ENCODE peak calls at places on chromosomes 2 and 18, in ten cellular contexts. One of them, this sample, is unnamed.

GRCh38 chr2:169066817-169067356 is 2.5 kb upstream of the DHRS9 start:
- DNase-seq in colonic mucosa: no peak
- DNase-seq in AG04450: no peak
- DNase-seq in stomach: no peak
- DNase-seq in thoracic aorta: no peak
- DNase-seq in left ventricle myocardium inferior: no peak
- DNase-seq in PC-9: no peak
- DNase-seq in heart left ventricle: no peak
- DNase-seq in A549: no peak
- DNase-seq in ascending aorta: no peak
- DNase-seq in this sample: no peak

GRCh38 chr2:18178736-18179349 is 300.4 kb downstream of the KCNS3 start:
- DNase-seq in colonic mucosa: peak; percentile 33
- DNase-seq in AG04450: peak; percentile 15
- DNase-seq in stomach: peak; percentile 37
- DNase-seq in thoracic aorta: no peak
- DNase-seq in left ventricle myocardium inferior: no peak
- DNase-seq in PC-9: peak; percentile 9
- DNase-seq in heart left ventricle: no peak
- DNase-seq in A549: peak; percentile 16
- DNase-seq in ascending aorta: no peak
- DNase-seq in this sample: peak; percentile 71

GRCh38 chr18:25497395-25497794 is 145.4 kb upstream of the ZNF521 start:
- DNase-seq in colonic mucosa: no peak
- DNase-seq in AG04450: no peak
- DNase-seq in stomach: no peak
- DNase-seq in thoracic aorta: no peak
- DNase-seq in left ventricle myocardium inferior: no peak
- DNase-seq in PC-9: no peak
- DNase-seq in heart left ventricle: no peak
- DNase-seq in A549: no peak
- DNase-seq in ascending aorta: no peak
- DNase-seq in this sample: no peak

GRCh38 chr2:65436825-65437221 is 4.4 kb upstream of the SPRED2 start:
- DNase-seq in colonic mucosa: no peak
- DNase-seq in AG04450: no peak
- DNase-seq in stomach: no peak
- DNase-seq in thoracic aorta: no peak
- DNase-seq in left ventricle myocardium inferior: no peak
- DNase-seq in PC-9: no peak
- DNase-seq in heart left ventricle: peak; percentile 25
- DNase-seq in A549: no peak
- DNase-seq in ascending aorta: no peak
- DNase-seq in this sample: no peak

GRCh38 chr2:237590272-237591020 is at the start of gene RAB17:
- DNase-seq in colonic mucosa: peak; percentile 91
- DNase-seq in AG04450: no peak
- DNase-seq in stomach: peak; percentile 90
- DNase-seq in thoracic aorta: no peak
- DNase-seq in left ventricle myocardium inferior: no peak
- DNase-seq in PC-9: peak; percentile 91
- DNase-seq in heart left ventricle: peak; percentile 39
- DNase-seq in A549: peak; percentile 44
- DNase-seq in ascending aorta: no peak
- DNase-seq in this sample: peak; percentile 54

GRCh38 chr18:8754995-8755955 is 49.9 kb downstream of the MTCL1 start:
- DNase-seq in colonic mucosa: no peak
- DNase-seq in AG04450: no peak
- DNase-seq in stomach: no peak
- DNase-seq in thoracic aorta: no peak
- DNase-seq in left ventricle myocardium inferior: no peak
- DNase-seq in PC-9: no peak
- DNase-seq in heart left ventricle: no peak
- DNase-seq in A549: no peak
- DNase-seq in ascending aorta: no peak
- DNase-seq in this sample: peak; percentile 28

GRCh38 chr2:44941551-44942234 is at the start of gene SIX3:
- DNase-seq in colonic mucosa: no peak
- DNase-seq in AG04450: no peak
- DNase-seq in stomach: no peak
- DNase-seq in thoracic aorta: no peak
- DNase-seq in left ventricle myocardium inferior: no peak
- DNase-seq in PC-9: peak; percentile 59
- DNase-seq in heart left ventricle: no peak
- DNase-seq in A549: no peak
- DNase-seq in ascending aorta: no peak
- DNase-seq in this sample: no peak

GRCh38 chr2:66439291-66440010 is 4.5 kb downstream of the MEIS1 start:
- DNase-seq in colonic mucosa: no peak
- DNase-seq in AG04450: no peak
- DNase-seq in stomach: no peak
- DNase-seq in thoracic aorta: no peak
- DNase-seq in left ventricle myocardium inferior: peak; percentile 27
- DNase-seq in PC-9: no peak
- DNase-seq in heart left ventricle: peak; percentile 57
- DNase-seq in A549: no peak
- DNase-seq in ascending aorta: no peak
- DNase-seq in this sample: peak; percentile 53

GRCh38 chr18:61402761-61403160 is 69.5 kb downstream of the CDH20 start:
- DNase-seq in colonic mucosa: no peak
- DNase-seq in AG04450: no peak
- DNase-seq in stomach: no peak
- DNase-seq in thoracic aorta: no peak
- DNase-seq in left ventricle myocardium inferior: no peak
- DNase-seq in PC-9: no peak
- DNase-seq in heart left ventricle: no peak
- DNase-seq in A549: no peak
- DNase-seq in ascending aorta: no peak
- DNase-seq in this sample: no peak

GRCh38 chr2:227407601-227408089 is 19.9 kb upstream of the SCYGR1 start:
- DNase-seq in colonic mucosa: no peak
- DNase-seq in AG04450: no peak
- DNase-seq in stomach: peak; percentile 43
- DNase-seq in thoracic aorta: no peak
- DNase-seq in left ventricle myocardium inferior: peak; percentile 59
- DNase-seq in PC-9: peak; percentile 41
- DNase-seq in heart left ventricle: peak; percentile 70
- DNase-seq in A549: peak; percentile 46
- DNase-seq in ascending aorta: peak; percentile 79
- DNase-seq in this sample: no peak

GRCh38 chr2:215921884-215922283 is 91.5 kb downstream of the MREG start:
- DNase-seq in colonic mucosa: no peak
- DNase-seq in AG04450: peak; percentile 91
- DNase-seq in stomach: peak; percentile 50
- DNase-seq in thoracic aorta: no peak
- DNase-seq in left ventricle myocardium inferior: no peak
- DNase-seq in PC-9: peak; percentile 31
- DNase-seq in heart left ventricle: peak; percentile 31
- DNase-seq in A549: no peak
- DNase-seq in ascending aorta: peak; percentile 73
- DNase-seq in this sample: peak; percentile 88

GRCh38 chr2:14778015-14778414 is 145.5 kb downstream of the LRATD1 start:
- DNase-seq in colonic mucosa: no peak
- DNase-seq in AG04450: no peak
- DNase-seq in stomach: no peak
- DNase-seq in thoracic aorta: no peak
- DNase-seq in left ventricle myocardium inferior: no peak
- DNase-seq in PC-9: no peak
- DNase-seq in heart left ventricle: no peak
- DNase-seq in A549: no peak
- DNase-seq in ascending aorta: no peak
- DNase-seq in this sample: no peak

GRCh38 chr2:207884127-207884526 is 114.4 kb upstream of the FZD5 start:
- DNase-seq in colonic mucosa: no peak
- DNase-seq in AG04450: no peak
- DNase-seq in stomach: no peak
- DNase-seq in thoracic aorta: no peak
- DNase-seq in left ventricle myocardium inferior: no peak
- DNase-seq in PC-9: no peak
- DNase-seq in heart left ventricle: no peak
- DNase-seq in A549: no peak
- DNase-seq in ascending aorta: no peak
- DNase-seq in this sample: no peak

GRCh38 chr18:28163201-28163778 is 13.6 kb downstream of the CDH2 start:
- DNase-seq in colonic mucosa: no peak
- DNase-seq in AG04450: peak; percentile 48
- DNase-seq in stomach: no peak
- DNase-seq in thoracic aorta: no peak
- DNase-seq in left ventricle myocardium inferior: no peak
- DNase-seq in PC-9: no peak
- DNase-seq in heart left ventricle: no peak
- DNase-seq in A549: no peak
- DNase-seq in ascending aorta: no peak
- DNase-seq in this sample: no peak

GRCh38 chr2:33494155-33494779 is 17.8 kb downstream of the RASGRP3 start:
- DNase-seq in colonic mucosa: no peak
- DNase-seq in AG04450: no peak
- DNase-seq in stomach: no peak
- DNase-seq in thoracic aorta: no peak
- DNase-seq in left ventricle myocardium inferior: no peak
- DNase-seq in PC-9: no peak
- DNase-seq in heart left ventricle: no peak
- DNase-seq in A549: no peak
- DNase-seq in ascending aorta: no peak
- DNase-seq in this sample: no peak

GRCh38 chr2:101012054-101012705 is 10.1 kb downstream of the RPL31 start:
- DNase-seq in colonic mucosa: no peak
- DNase-seq in AG04450: no peak
- DNase-seq in stomach: no peak
- DNase-seq in thoracic aorta: no peak
- DNase-seq in left ventricle myocardium inferior: no peak
- DNase-seq in PC-9: no peak
- DNase-seq in heart left ventricle: no peak
- DNase-seq in A549: no peak
- DNase-seq in ascending aorta: no peak
- DNase-seq in this sample: no peak

GRCh38 chr2:172101008-172101706 is 1.5 kb downstream of the DLX2 start:
- DNase-seq in colonic mucosa: no peak
- DNase-seq in AG04450: no peak
- DNase-seq in stomach: no peak
- DNase-seq in thoracic aorta: no peak
- DNase-seq in left ventricle myocardium inferior: no peak
- DNase-seq in PC-9: no peak
- DNase-seq in heart left ventricle: no peak
- DNase-seq in A549: no peak
- DNase-seq in ascending aorta: no peak
- DNase-seq in this sample: no peak

DNA sequence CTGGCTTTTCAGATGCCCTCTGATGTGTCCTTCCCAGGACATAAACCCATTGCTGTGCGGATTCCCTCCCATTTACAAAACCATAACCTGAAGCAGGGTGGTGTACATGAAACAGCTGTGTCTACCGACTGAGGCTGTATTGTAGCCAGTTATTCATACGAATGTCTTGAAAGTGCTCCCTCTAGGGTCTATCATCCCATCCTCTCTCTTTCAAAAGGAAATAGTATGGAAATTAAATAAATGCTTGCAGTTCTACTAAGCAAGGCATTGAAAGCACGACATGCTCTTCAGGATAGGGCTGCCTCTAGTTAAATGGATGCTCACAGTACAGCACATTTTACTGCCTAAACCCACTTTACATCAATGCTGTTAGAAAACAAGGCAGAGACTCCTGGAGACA is 112.2 kb upstream of the PXDN start:
- DNase-seq in colonic mucosa: no peak
- DNase-seq in AG04450: no peak
- DNase-seq in stomach: no peak
- DNase-seq in thoracic aorta: no peak
- DNase-seq in left ventricle myocardium inferior: no peak
- DNase-seq in PC-9: no peak
- DNase-seq in heart left ventricle: no peak
- DNase-seq in A549: no peak
- DNase-seq in ascending aorta: no peak
- DNase-seq in this sample: no peak
- TF ChIP-seq CTCF in colonic mucosa: no peak
- TF ChIP-seq CTCF in AG04450: peak; percentile 29
- TF ChIP-seq CTCF in stomach: no peak
- TF ChIP-seq CTCF in thoracic aorta: no peak
- TF ChIP-seq CTCF in left ventricle myocardium inferior: no peak
- TF ChIP-seq CTCF in PC-9: no peak
- TF ChIP-seq CTCF in heart left ventricle: no peak
- TF ChIP-seq CTCF in A549: no peak
- TF ChIP-seq CTCF in ascending aorta: no peak
- TF ChIP-seq CTCF in this sample: no peak

GRCh38 chr2:238988752-238989151 is 140.9 kb downstream of the TWIST2 start:
- DNase-seq in colonic mucosa: no peak
- DNase-seq in AG04450: no peak
- DNase-seq in stomach: no peak
- DNase-seq in thoracic aorta: no peak
- DNase-seq in left ventricle myocardium inferior: no peak
- DNase-seq in PC-9: no peak
- DNase-seq in heart left ventricle: no peak
- DNase-seq in A549: no peak
- DNase-seq in ascending aorta: no peak
- DNase-seq in this sample: no peak
- H3K9me3 ChIP-seq in colonic mucosa: no peaks in the 10 kb centered on the region
- H3K9me3 ChIP-seq in AG04450: peaks cover 9% of the 10 kb centered on the region
- H3K9me3 ChIP-seq in stomach: no peaks in the 10 kb centered on the region
- H3K9me3 ChIP-seq in thoracic aorta: no peaks in the 10 kb centered on the region
- H3K9me3 ChIP-seq in left ventricle myocardium inferior: peaks cover 3% of the 10 kb centered on the region
- H3K9me3 ChIP-seq in PC-9: no peaks in the 10 kb centered on the region
- H3K9me3 ChIP-seq in heart left ventricle: no peaks in the 10 kb centered on the region
- H3K9me3 ChIP-seq in A549: peaks cover 4% of the 10 kb centered on the region
- H3K9me3 ChIP-seq in ascending aorta: no peaks in the 10 kb centered on the region
- H3K9me3 ChIP-seq in this sample: no peaks in the 10 kb centered on the region

GRCh38 chr18:51032193-51032592 is 2.2 kb downstream of the SMAD4 start:
- DNase-seq in colonic mucosa: no peak
- DNase-seq in AG04450: no peak
- DNase-seq in stomach: no peak
- DNase-seq in thoracic aorta: no peak
- DNase-seq in left ventricle myocardium inferior: no peak
- DNase-seq in PC-9: no peak
- DNase-seq in heart left ventricle: no peak
- DNase-seq in A549: no peak
- DNase-seq in ascending aorta: no peak
- DNase-seq in this sample: no peak
- H3K4me3 ChIP-seq in colonic mucosa: no peak overlapping the region
- H3K4me3 ChIP-seq in AG04450: peak overlapping the region; percentile 78
- H3K4me3 ChIP-seq in stomach: peak overlapping the region; percentile 89
- H3K4me3 ChIP-seq in thoracic aorta: peak overlapping the region; percentile 83
- H3K4me3 ChIP-seq in left ventricle myocardium inferior: peak overlapping the region; percentile 84
- H3K4me3 ChIP-seq in PC-9: peak overlapping the region; percentile 80
- H3K4me3 ChIP-seq in heart left ventricle: peak overlapping the region; percentile 79
- H3K4me3 ChIP-seq in A549: no peak overlapping the region
- H3K4me3 ChIP-seq in ascending aorta: peak overlapping the region; percentile 95
- H3K4me3 ChIP-seq in this sample: peak overlapping the region; percentile 66

DNA sequence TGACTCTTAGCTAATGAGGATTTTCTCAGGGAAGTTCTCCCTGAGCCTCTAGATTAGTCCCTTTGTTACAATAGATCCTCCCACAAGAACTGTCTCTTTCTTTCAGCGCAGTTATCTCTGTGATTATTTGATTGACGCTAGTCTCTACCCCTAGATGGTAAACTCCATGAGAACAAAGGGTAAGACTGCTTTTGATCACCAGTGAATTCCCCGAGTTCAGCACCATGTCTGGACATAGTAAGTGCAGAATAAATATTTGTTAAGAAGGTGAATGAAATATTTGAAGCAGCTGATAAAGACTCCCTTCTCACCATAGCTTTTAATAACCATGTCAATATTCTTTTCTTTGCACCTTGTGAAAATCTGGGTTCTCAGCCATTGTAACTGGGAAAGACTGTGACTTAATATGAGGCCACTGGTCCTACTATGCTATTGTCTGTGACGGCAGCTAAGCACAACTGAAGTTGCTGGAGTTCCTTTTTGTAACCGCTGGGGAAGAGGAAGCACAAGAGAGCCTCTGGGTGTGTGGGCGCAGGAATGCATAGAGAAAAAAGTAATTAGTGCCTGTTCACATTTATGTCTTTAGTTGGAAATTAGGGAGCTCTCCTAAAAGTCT is 214.7 kb downstream of the TGIF1 start:
- DNase-seq in colonic mucosa: no peak
- DNase-seq in AG04450: no peak
- DNase-seq in stomach: no peak
- DNase-seq in thoracic aorta: no peak
- DNase-seq in left ventricle myocardium inferior: no peak
- DNase-seq in PC-9: no peak
- DNase-seq in heart left ventricle: no peak
- DNase-seq in A549: no peak
- DNase-seq in ascending aorta: no peak
- DNase-seq in this sample: peak; percentile 13
- TF ChIP-seq CTCF in colonic mucosa: no peak
- TF ChIP-seq CTCF in AG04450: no peak
- TF ChIP-seq CTCF in stomach: no peak
- TF ChIP-seq CTCF in thoracic aorta: no peak
- TF ChIP-seq CTCF in left ventricle myocardium inferior: no peak
- TF ChIP-seq CTCF in PC-9: no peak
- TF ChIP-seq CTCF in heart left ventricle: no peak
- TF ChIP-seq CTCF in A549: no peak
- TF ChIP-seq CTCF in ascending aorta: no peak
- TF ChIP-seq CTCF in this sample: no peak